ENCODE peak calls at places on chromosome 7, in seven cellular contexts. X, D, L, Y, P, J and I are unnamed samples.

GRCh38 chr7:35248576-35249536 is 5.0 kb downstream of the TBX20 start:
- DNase-seq in L (no peak), X (no peak), D (peak; percentile 72), Y (no peak), J (no peak), P (no peak), I (no peak)

GRCh38 chr7:122337011-122337410 is 32.5 kb upstream of the FEZF1 start:
- DNase-seq in X (no peak), P (no peak), L (no peak), J (no peak), Y (no peak), D (no peak), I (no peak)

GRCh38 chr7:35021445-35021844 is 15.8 kb downstream of the DPY19L1 start:
- DNase-seq in Y (no peak), L (peak; percentile 39), P (no peak), J (no peak), X (no peak), D (no peak), I (no peak)

GRCh38 chr7:31883761-31884164 is 186.4 kb downstream of the PDE1C start:
- DNase-seq in L (peak; percentile 64), J (peak; percentile 1), X (no peak), D (no peak), P (peak; percentile 49), Y (no peak), I (peak; percentile 14)

GRCh38 chr7:5117095-5117970 is 71.7 kb downstream of the RBAK start:
- DNase-seq in J (no peak), X (no peak), L (no peak), D (no peak), Y (no peak), P (no peak), I (no peak)

GRCh38 chr7:47266131-47266706 is 315.7 kb downstream of the TNS3 start:
- DNase-seq in P (no peak), D (peak; percentile 82), X (peak; percentile 20), J (peak; percentile 82), L (peak; percentile 68), Y (peak; percentile 61), I (peak; percentile 55)

GRCh38 chr7:133843341-133843740 is 283.8 kb upstream of the LRGUK start:
- DNase-seq in L (no peak), P (no peak), X (no peak), Y (no peak), D (no peak), J (no peak), I (no peak)

GRCh38 chr7:29318853-29319718 is 124.5 kb downstream of the CHN2 start:
- DNase-seq in Y (no peak), D (no peak), L (no peak), J (no peak), X (no peak), P (no peak), I (no peak)

DNA sequence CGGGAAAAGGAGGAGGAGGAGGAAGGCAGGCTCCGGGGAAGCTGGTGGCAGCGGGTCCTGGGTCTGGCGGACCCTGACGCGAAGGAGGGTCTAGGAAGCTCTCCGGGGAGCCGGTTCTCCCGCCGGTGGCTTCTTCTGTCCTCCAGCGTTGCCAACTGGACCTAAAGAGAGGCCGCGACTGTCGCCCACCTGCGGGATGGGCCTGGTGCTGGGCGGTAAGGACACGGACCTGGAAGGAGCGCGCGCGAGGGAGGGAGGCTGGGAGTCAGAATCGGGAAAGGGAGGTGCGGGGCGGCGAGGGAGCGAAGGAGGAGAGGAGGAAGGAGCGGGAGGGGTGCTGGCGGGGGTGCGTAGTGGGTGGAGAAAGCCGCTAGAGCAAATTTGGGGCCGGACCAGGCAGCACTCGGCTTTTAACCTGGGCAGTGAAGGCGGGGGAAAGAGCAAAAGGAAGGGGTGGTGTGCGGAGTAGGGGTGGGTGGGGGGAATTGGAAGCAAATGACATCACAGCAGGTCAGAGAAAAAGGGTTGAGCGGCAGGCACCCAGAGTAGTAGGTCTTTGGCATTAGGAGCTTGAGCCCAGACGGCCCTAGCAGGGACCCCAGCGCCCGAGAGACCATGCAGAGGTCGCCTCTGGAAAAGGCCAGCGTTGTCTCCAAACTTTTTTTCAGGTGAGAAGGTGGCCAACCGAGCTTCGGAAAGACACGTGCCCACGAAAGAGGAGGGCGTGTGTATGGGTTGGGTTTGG is at the start of gene CFTR:
- DNase-seq in L (no peak), J (no peak), Y (no peak), P (no peak), D (peak; percentile 73), X (no peak), I (no peak)
- H3K4me3 ChIP-seq in L (peak within 1 kb of the TSS; percentile 51), J (no peak within 1 kb of the TSS), Y (peak within 1 kb of the TSS; percentile 44), P (peak within 1 kb of the TSS; percentile 67), D (peak within 1 kb of the TSS; percentile 67), X (peak within 1 kb of the TSS; percentile 50), I (peak within 1 kb of the TSS; percentile 52)

GRCh38 chr7:12571691-12572090 is 1.2 kb downstream of the SCIN start:
- DNase-seq in P (no peak), L (no peak), D (no peak), X (no peak), J (no peak), Y (no peak), I (no peak)
- H3K4me3 ChIP-seq in P (peak overlapping the region; percentile 62), L (no peak overlapping the region), D (no peak overlapping the region), X (no peak overlapping the region), J (no peak overlapping the region), Y (no peak overlapping the region), I (no peak overlapping the region)

GRCh38 chr7:75914655-75915415 is at the start of gene POR:
- DNase-seq in P (peak; percentile 92), L (peak; percentile 88), Y (peak; percentile 35), J (peak; percentile 98), X (peak; percentile 69), D (peak; percentile 99), I (peak; percentile 86)

GRCh38 chr7:75915416-75916156 is 631 bp downstream of the POR start:
- DNase-seq in L (peak; percentile 22), Y (no peak), D (peak; percentile 64), X (no peak), P (no peak), J (peak; percentile 50), I (no peak)

GRCh38 chr7:75914169-75914654 is 743 bp upstream of the POR start:
- DNase-seq in Y (no peak), P (no peak), D (no peak), J (no peak), L (no peak), X (no peak), I (no peak)

GRCh38 chr7:75916685-75917634 is 2.0 kb downstream of the POR start:
- DNase-seq in P (no peak), L (no peak), Y (no peak), D (no peak), J (no peak), X (no peak), I (no peak)

DNA sequence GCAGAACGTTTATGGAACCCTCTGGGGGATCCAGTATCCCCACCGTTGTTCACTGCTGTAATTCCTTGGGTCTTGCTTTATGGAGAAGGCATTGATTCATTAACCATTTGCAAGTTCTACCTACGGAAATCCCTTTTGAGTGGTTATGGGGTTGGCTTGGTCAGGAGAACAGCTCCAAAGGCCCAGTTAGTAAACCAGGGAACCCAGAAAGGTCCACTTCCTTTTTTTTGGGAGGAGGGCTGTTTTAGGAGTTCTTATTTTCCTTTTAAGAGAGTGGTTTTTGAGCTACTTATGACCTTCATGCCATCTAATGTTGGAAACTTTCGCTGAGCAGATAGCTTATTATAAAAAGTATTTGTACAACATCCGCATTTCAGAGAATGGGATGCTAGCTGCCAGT is 1.3 kb downstream of the POR start:
- DNase-seq in P (no peak), D (no peak), J (no peak), X (no peak), Y (no peak), L (no peak), I (no peak)
- H3K4me3 ChIP-seq in P (peak overlapping the region; percentile 89), D (peak overlapping the region; percentile 69), J (peak overlapping the region; percentile 95), X (peak overlapping the region; percentile 87), Y (peak overlapping the region; percentile 98), L (peak overlapping the region; percentile 72), I (peak overlapping the region; percentile 87)

GRCh38 chr7:74023037-74023436 is 4.9 kb upstream of the ELN start:
- DNase-seq in Y (no peak), X (no peak), P (no peak), L (peak; percentile 63), J (peak; percentile 87), D (no peak), I (peak; percentile 51)
- H3K4me3 ChIP-seq in Y (peak overlapping the region; percentile 30), X (no peak overlapping the region), P (no peak overlapping the region), L (no peak overlapping the region), J (no peak overlapping the region), D (no peak overlapping the region), I (no peak overlapping the region)

DNA sequence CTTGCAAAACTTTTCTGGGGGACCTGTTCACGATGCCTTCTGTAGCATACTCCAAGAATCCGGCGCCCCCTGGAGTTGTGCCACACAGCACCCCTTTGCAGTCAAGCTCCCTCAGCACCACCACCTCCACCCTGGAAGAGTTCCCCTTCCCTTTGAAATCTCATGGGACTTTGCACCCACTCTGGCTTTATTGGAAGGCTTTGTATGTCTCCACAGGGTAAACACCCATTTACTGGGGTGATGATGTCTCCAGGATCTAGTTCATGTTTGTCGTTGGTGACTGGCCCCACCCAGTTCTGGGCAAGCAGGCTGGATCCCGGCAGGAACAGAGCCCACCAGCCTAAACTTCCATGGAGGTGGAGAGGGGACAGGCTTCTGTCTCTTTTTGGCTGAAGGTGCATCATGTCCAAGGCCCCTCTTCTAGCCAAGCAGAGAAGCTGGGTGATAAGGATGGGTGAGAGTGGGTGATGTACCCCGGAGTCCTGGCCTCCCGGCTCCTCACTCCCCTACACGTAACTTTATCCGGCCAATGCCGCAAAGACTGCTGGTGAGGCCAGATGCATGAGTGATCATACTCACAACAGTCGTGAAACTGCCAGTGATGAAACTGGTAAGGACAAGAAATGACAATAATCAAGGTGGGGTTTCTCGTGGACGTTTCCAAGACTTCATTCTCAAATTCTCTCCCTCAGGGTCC is 727 bp upstream of the CLDN4 start:
- DNase-seq in P (no peak), Y (no peak), D (no peak), J (no peak), L (no peak), X (no peak), I (no peak)
- H3K4me3 ChIP-seq in P (no peak overlapping the region), Y (peak overlapping the region; percentile 97), D (peak overlapping the region; percentile 60), J (no peak overlapping the region), L (no peak overlapping the region), X (no peak overlapping the region), I (no peak overlapping the region)